ENCODE peak calls at places on chromosomes 11 and 22, in ten cellular contexts. M is heart right ventricle; F is CD4-positive, alpha-beta memory T cell; T is left lung; Z is right cardiac atrium; J is stomach; N is fibroblast of lung; Y is tibial nerve; R is CD4-positive, CD25-positive, alpha-beta regulatory T cell; G is CD8-positive, alpha-beta memory T cell. I is an unnamed sample.
A peak's percentile ranks its signal among the peaks of the same experiment; 100 is the strongest.

GRCh38 chr11:125062931-125063428 is at the start of gene SLC37A2:
- DNase-seq in M (peak; percentile 68), F (peak; percentile 51), T (peak; percentile 83), Z (peak; percentile 90), J (peak; percentile 73), N (peak; percentile 49), Y (peak; percentile 37), R (peak; percentile 25), G (peak; percentile 60), I (peak; percentile 87)

GRCh38 chr11:33842236-33842915 is 49.5 kb downstream of the LMO2 start:
- DNase-seq in M (no peak), F (no peak), T (no peak), Z (no peak), J (no peak), N (no peak), Y (no peak), R (no peak), G (no peak), I (no peak)

GRCh38 chr22:22061085-22062077 is 78.8 kb upstream of the TOP3B start:
- DNase-seq in M (no peak), F (no peak), T (no peak), Z (peak; percentile 68), J (no peak), N (peak; percentile 86), Y (no peak), R (no peak), G (no peak), I (no peak)

GRCh38 chr11:47467372-47467771 is 18.4 kb upstream of the RAPSN start:
- DNase-seq in M (no peak), F (no peak), T (no peak), Z (no peak), J (peak; percentile 54), N (no peak), Y (no peak), R (no peak), G (no peak), I (no peak)

GRCh38 chr22:41919357-41920224 is 4.7 kb upstream of the SHISA8 start:
- DNase-seq in M (peak; percentile 74), F (peak; percentile 50), T (peak; percentile 67), Z (peak; percentile 91), J (peak; percentile 70), N (no peak), Y (no peak), R (no peak), G (peak; percentile 67), I (peak; percentile 72)

GRCh38 chr11:34789196-34789834 is 126.9 kb downstream of the APIP start:
- DNase-seq in M (no peak), F (no peak), T (no peak), Z (no peak), J (no peak), N (no peak), Y (no peak), R (no peak), G (no peak), I (no peak)

GRCh38 chr11:63530021-63530420 is 6.6 kb upstream of the PLAAT4 start:
- DNase-seq in M (no peak), F (no peak), T (no peak), Z (no peak), J (no peak), N (no peak), Y (no peak), R (no peak), G (no peak), I (no peak)

GRCh38 chr11:86816251-86816726 is 15.9 kb downstream of the PRSS23 start:
- DNase-seq in M (no peak), F (no peak), T (no peak), Z (no peak), J (no peak), N (peak; percentile 62), Y (no peak), R (no peak), G (no peak), I (no peak)

GRCh38 chr11:12319734-12320387 is 57.5 kb upstream of the PARVA start:
- DNase-seq in M (no peak), F (no peak), T (no peak), Z (no peak), J (no peak), N (no peak), Y (no peak), R (no peak), G (no peak), I (no peak)

GRCh38 chr22:21759631-21760030 is 24.0 kb upstream of the YPEL1 start:
- DNase-seq in M (no peak), F (no peak), T (no peak), Z (no peak), J (no peak), N (no peak), Y (no peak), R (no peak), G (no peak), I (peak; percentile 23)

GRCh38 chr11:43697679-43698078 is 17.1 kb downstream of the HSD17B12 start:
- DNase-seq in M (no peak), F (no peak), T (no peak), Z (no peak), J (no peak), N (peak; percentile 25), Y (no peak), R (no peak), G (no peak), I (no peak)

GRCh38 chr11:45880772-45881570 is 4.5 kb upstream of the MAPK8IP1 start:
- DNase-seq in M (no peak), F (no peak), T (no peak), Z (peak; percentile 18), J (no peak), N (no peak), Y (no peak), R (no peak), G (no peak), I (no peak)

GRCh38 chr22:39435616-39436015 is 21.2 kb upstream of the MGAT3 start:
- DNase-seq in M (no peak), F (no peak), T (no peak), Z (no peak), J (no peak), N (no peak), Y (no peak), R (no peak), G (no peak), I (no peak)

GRCh38 chr22:19974233-19974861 is 32.7 kb upstream of the TXNRD2 start:
- DNase-seq in M (no peak), F (no peak), T (no peak), Z (no peak), J (peak; percentile 53), N (peak; percentile 32), Y (no peak), R (no peak), G (no peak), I (no peak)

GRCh38 chr11:68340784-68341556 is 28.6 kb downstream of the LRP5 start:
- DNase-seq in M (no peak), F (no peak), T (no peak), Z (peak; percentile 11), J (no peak), N (no peak), Y (no peak), R (peak; percentile 44), G (no peak), I (no peak)

GRCh38 chr11:77236901-77237300 is 64.6 kb downstream of the GDPD4 start:
- DNase-seq in M (no peak), F (no peak), T (no peak), Z (no peak), J (no peak), N (no peak), Y (no peak), R (no peak), G (no peak), I (no peak)
- H3K4me1 ChIP-seq in M (no peaks in the 10 kb centered on the region), F (no peaks in the 10 kb centered on the region), T (no peaks in the 10 kb centered on the region), Z (no peaks in the 10 kb centered on the region), J (peaks cover 8% of the 10 kb centered on the region), N (no peaks in the 10 kb centered on the region), Y (no peaks in the 10 kb centered on the region), R (no peaks in the 10 kb centered on the region), G (no peaks in the 10 kb centered on the region), I (no peaks in the 10 kb centered on the region)

GRCh38 chr11:121437018-121437685 is 15.0 kb upstream of the SORL1 start:
- DNase-seq in M (no peak), F (no peak), T (no peak), Z (no peak), J (no peak), N (peak; percentile 51), Y (no peak), R (no peak), G (no peak), I (no peak)
- H3K27ac ChIP-seq in M (no peak overlapping the region), F (no peak overlapping the region), T (no peak overlapping the region), Z (no peak overlapping the region), J (no peak overlapping the region), N (no peak overlapping the region), Y (no peak overlapping the region), R (no peak overlapping the region), G (no peak overlapping the region), I (no peak overlapping the region)

DNA sequence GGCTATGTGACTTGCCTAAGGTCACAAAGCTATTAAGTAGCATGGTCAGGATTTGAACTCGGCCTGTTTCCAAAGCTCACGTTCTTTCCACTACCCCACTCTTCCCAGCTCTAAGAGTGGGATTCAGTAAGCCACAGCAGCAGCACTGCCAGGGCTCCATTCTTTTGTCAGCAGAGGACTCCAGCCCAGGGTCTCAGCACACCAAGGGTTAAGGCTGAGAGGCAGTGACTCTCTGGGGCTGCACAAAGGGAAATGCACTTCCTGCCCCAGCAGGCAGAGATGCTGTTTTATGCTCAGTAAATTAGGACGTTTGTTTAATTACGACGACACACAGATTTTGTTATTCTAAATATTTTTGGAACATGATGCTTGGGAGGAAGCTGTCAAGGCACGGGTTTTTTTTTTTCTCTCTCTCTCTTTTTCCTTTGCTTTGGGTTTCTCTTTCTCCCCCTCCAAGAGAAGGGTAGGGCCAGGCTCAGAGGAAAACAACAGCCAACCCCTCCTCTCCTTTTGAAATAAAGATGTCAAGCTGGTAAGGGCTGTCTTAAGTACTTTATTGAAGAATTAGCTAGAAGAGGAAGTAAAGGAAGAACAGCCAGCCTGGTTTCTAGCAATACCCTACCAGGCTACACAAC is 2.9 kb downstream of the MYH9 start:
- DNase-seq in M (no peak), F (peak; percentile 84), T (no peak), Z (no peak), J (no peak), N (peak; percentile 60), Y (no peak), R (peak; percentile 83), G (peak; percentile 74), I (peak; percentile 75)
- H3K4me1 ChIP-seq in M (peaks cover 54% of the 10 kb centered on the region), F (peaks cover 57% of the 10 kb centered on the region), T (peaks cover 80% of the 10 kb centered on the region), Z (peaks cover 11% of the 10 kb centered on the region), J (peaks cover 77% of the 10 kb centered on the region), N (peaks cover 11% of the 10 kb centered on the region), Y (no peaks in the 10 kb centered on the region), R (peaks cover 68% of the 10 kb centered on the region), G (peaks cover 62% of the 10 kb centered on the region), I (no peaks in the 10 kb centered on the region)

DNA sequence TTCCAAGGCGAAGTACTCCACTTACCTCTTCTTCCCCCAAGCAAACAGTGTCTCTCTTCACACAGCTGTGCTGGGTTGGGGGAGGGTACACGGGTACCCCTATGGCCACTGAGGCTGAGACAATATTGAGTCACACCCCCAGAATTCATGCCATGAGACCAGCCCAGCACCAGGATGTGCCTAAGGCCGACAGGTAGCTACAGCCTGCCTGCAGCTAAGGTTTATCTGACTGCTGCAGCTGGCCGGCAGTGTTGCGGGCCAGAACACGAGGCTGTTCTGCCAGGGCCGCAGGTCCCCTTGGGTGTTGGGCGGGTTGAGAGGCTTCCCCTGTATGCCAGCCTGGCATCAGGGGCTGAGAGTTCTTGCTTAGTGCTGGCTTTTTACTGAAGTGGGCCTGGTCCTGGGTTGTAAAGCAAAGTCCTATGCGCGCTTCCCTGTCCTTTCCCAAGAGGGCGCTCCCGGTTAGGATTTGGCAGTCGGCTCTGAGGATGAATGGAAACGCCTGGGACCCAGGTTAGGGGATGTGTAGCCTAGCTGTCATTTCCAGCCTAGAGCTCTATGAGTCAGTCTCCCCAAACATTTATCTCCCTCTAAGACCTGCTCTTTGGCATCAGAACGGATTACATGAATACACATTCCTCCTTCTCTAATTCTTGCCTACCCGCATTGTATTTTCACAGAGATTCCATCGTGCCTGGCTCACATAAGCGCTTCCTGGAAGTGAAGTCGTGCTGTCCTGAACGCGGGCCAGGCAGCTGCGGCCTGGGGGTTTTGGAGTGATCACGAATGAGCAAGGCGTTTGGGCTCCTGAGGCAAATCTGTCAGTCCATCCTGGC is 7.1 kb downstream of the USP18 start:
- DNase-seq in M (peak; percentile 42), F (no peak), T (no peak), Z (peak; percentile 82), J (peak; percentile 56), N (peak; percentile 97), Y (peak; percentile 51), R (peak; percentile 46), G (no peak), I (peak; percentile 79)
- H3K27ac ChIP-seq in M (no peak overlapping the region), F (no peak overlapping the region), T (no peak overlapping the region), Z (no peak overlapping the region), J (peak overlapping the region; percentile 66), N (peak overlapping the region; percentile 87), Y (no peak overlapping the region), R (no peak overlapping the region), G (no peak overlapping the region), I (no peak overlapping the region)